ENCODE peak calls at places on chromosomes 16 and 17, in seven cellular contexts. D is lung, S is mucosa of descending colon, L is AG10803, P is fibroblast of the aortic adventitia, W is PC-3, K is right lobe of liver. N is an unnamed sample.

GRCh38 chr17:76816590-76817135 is 51.5 kb upstream of the MGAT5B start:
- DNase-seq in D (no peak), S (peak; percentile 31), K (no peak), L (peak; percentile 45), P (peak; percentile 53), W (peak; percentile 79), N (no peak)

GRCh38 chr16:88482630-88483391 is 29.7 kb downstream of the ZFPM1 start:
- DNase-seq in W (no peak), D (no peak), L (no peak), S (no peak), P (no peak), K (no peak), N (no peak)

GRCh38 chr16:84080378-84080777 is 36.4 kb downstream of the MBTPS1 start:
- DNase-seq in W (no peak), L (no peak), D (no peak), P (no peak), K (no peak), S (no peak), N (no peak)

GRCh38 chr17:8875957-8876356 is 8.5 kb upstream of the PIK3R6 start:
- DNase-seq in W (no peak), S (no peak), L (peak; percentile 63), D (no peak), P (peak; percentile 15), K (no peak), N (no peak)

GRCh38 chr17:50208611-50209061 is 7.2 kb upstream of the COL1A1 start:
- DNase-seq in P (peak; percentile 39), L (no peak), K (no peak), S (no peak), D (no peak), W (no peak), N (no peak)

GRCh38 chr16:24993722-24994686 is 21.2 kb downstream of the ARHGAP17 start:
- DNase-seq in D (no peak), S (peak; percentile 60), P (peak; percentile 91), L (peak; percentile 91), W (peak; percentile 90), K (no peak), N (peak; percentile 68)

GRCh38 chr16:3030872-3031212 is 5.9 kb downstream of the BICDL2 start:
- DNase-seq in P (no peak), L (no peak), D (no peak), K (no peak), W (no peak), S (no peak), N (no peak)

GRCh38 chr16:241866-242265 is 7.2 kb downstream of the FAM234A start:
- DNase-seq in P (no peak), L (no peak), K (no peak), W (no peak), S (no peak), D (no peak), N (no peak)

GRCh38 chr17:29931253-29931932 is 1.4 kb upstream of the SSH2 start:
- DNase-seq in L (peak; percentile 78), D (peak; percentile 54), W (peak; percentile 62), S (peak; percentile 80), K (peak; percentile 50), P (peak; percentile 82), N (peak; percentile 75)

GRCh38 chr16:1082952-1083675 is 10.6 kb downstream of the SSTR5 start:
- DNase-seq in K (no peak), W (peak; percentile 57), P (no peak), L (no peak), D (no peak), S (no peak), N (no peak)

GRCh38 chr17:46820592-46821450 is 2.3 kb upstream of the WNT3 start:
- DNase-seq in S (no peak), P (no peak), K (no peak), W (no peak), D (no peak), L (no peak), N (no peak)

GRCh38 chr17:46817901-46818209 is 637 bp downstream of the WNT3 start:
- DNase-seq in W (no peak), P (no peak), K (no peak), L (no peak), S (no peak), D (no peak), N (no peak)

GRCh38 chr17:46819906-46820351 is 1.4 kb upstream of the WNT3 start:
- DNase-seq in L (no peak), K (no peak), S (no peak), P (no peak), D (no peak), W (no peak), N (no peak)

GRCh38 chr17:46818319-46818928 is at the start of gene WNT3:
- DNase-seq in L (no peak), S (peak; percentile 17), W (no peak), K (peak; percentile 32), D (no peak), P (no peak), N (no peak)

GRCh38 chr17:46818929-46819859 is 702 bp upstream of the WNT3 start:
- DNase-seq in W (no peak), L (no peak), S (no peak), D (no peak), K (no peak), P (no peak), N (no peak)
- H3K4me3 ChIP-seq in W (no peak overlapping the region), L (peak overlapping the region; percentile 24), S (no peak overlapping the region), D (peak overlapping the region; percentile 5), K (peak overlapping the region; percentile 26), P (no peak overlapping the region), N (peak overlapping the region; percentile 19)

GRCh38 chr16:71927787-71928186 is 32.5 kb downstream of the IST1 start:
- DNase-seq in W (no peak), D (no peak), S (no peak), P (no peak), L (no peak), K (no peak), N (no peak)
- H3K4me3 ChIP-seq in W (no peak overlapping the region), D (no peak overlapping the region), S (no peak overlapping the region), P (no peak overlapping the region), L (no peak overlapping the region), K (no peak overlapping the region), N (no peak overlapping the region)

GRCh38 chr16:31527617-31528287 is at the start of gene AHSP:
- DNase-seq in S (no peak), L (no peak), D (no peak), K (no peak), W (no peak), P (no peak), N (no peak)
- H3K4me3 ChIP-seq in S (no peak within 1 kb of the TSS), L (peak within 1 kb of the TSS; percentile 53), D (no peak within 1 kb of the TSS), K (no peak within 1 kb of the TSS), W (no peak within 1 kb of the TSS), P (no peak within 1 kb of the TSS), N (no peak within 1 kb of the TSS)

GRCh38 chr17:74268554-74268953 is 5.5 kb upstream of the DNAI2 start:
- DNase-seq in S (no peak), L (no peak), P (no peak), K (no peak), W (no peak), D (no peak), N (no peak)
- H3K4me3 ChIP-seq in S (no peak overlapping the region), L (no peak overlapping the region), P (no peak overlapping the region), K (no peak overlapping the region), W (no peak overlapping the region), D (no peak overlapping the region), N (no peak overlapping the region)

GRCh38 chr17:27983853-27984252 is 58.6 kb upstream of the NLK start:
- DNase-seq in L (no peak), W (no peak), D (no peak), K (no peak), S (no peak), P (no peak), N (no peak)
- H3K4me3 ChIP-seq in L (no peak overlapping the region), W (no peak overlapping the region), D (no peak overlapping the region), K (no peak overlapping the region), S (no peak overlapping the region), P (no peak overlapping the region), N (no peak overlapping the region)

DNA sequence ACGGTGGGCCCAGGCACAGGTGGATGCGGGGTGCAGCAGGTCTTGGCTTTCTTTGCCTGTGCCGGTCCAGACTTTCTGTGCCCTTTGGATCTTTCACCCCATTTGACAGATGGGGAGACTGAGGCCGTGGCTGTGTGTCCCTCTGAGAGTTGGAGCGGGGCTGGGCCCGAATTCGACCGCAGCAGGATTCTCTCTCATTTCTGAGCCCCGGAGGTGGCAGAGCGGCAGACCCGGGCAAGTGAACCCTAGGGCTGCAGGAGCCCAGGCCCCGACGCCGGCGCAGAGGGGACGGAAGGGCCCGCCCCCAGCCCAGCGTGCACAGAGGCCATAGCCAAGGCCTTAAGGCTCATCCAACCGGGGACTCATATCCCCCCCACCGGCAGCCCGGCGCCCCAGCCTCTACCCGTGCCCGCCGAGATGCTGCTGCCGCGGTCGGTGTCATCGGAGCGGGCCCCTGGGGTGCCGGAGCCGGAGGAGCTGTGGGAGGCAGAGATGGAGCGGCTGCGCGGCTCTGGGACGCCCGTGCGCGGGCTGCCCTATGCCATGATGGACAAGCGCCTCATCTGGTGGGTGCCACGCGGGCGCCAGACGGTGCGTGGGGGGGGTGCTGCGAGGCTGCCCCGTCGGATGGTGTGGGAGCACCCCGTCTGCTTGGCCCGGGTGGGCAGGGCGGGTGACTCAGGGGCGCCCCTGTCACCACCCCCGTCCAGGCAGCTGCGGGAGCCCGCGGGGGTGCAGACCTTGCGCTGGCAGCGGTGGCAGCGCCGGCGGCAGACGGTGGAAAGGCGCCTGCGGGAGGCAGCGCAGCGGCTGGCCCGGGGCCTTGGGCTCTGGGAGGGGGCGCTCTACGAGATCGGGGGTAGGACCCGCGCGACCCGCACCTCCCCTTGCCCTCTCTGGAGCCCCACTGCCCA is 858 bp downstream of the TMC8 start:
- DNase-seq in W (no peak), K (no peak), S (no peak), D (no peak), L (no peak), P (no peak), N (no peak)
- H3K4me3 ChIP-seq in W (peak overlapping the region; percentile 55), K (peak overlapping the region; percentile 40), S (peak overlapping the region; percentile 11), D (peak overlapping the region; percentile 1), L (no peak overlapping the region), P (no peak overlapping the region), N (peak overlapping the region; percentile 37)

DNA sequence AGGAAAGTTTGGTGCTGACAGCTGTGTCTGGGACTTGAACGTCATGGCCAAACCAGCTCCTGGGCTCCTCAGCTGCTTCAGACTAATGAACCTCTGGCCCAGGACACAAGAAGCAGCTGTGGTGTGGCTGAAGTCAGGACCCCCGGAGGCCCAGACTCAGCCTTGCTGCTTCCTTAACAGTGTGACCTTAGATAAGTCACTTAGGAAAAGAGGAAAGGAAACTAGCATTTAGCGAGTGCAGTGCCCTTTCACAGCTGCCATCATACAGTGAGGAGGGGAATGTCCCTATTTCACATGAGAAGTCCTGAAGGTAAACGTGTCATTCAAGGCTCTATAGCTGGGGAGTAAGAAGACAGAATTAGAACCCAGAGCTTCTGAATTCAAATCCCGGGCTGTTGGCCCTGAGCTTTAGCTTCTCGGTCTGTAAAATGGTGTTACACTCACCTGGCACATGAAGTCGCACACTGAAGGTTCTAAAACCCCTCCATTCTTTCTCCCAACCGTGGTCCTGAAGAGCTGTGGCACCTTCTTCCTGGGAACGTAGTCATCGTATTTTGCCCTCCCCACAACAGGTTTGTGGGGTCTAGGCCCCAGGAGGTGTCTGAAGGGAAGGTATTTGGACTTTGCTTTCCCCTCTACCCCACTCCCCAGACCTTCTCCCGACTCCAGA is 910 bp upstream of the RAMP2 start:
- DNase-seq in D (no peak), K (no peak), S (no peak), P (no peak), W (no peak), L (no peak), N (no peak)
- H3K4me3 ChIP-seq in D (no peak overlapping the region), K (peak overlapping the region; percentile 47), S (no peak overlapping the region), P (no peak overlapping the region), W (no peak overlapping the region), L (no peak overlapping the region), N (no peak overlapping the region)

DNA sequence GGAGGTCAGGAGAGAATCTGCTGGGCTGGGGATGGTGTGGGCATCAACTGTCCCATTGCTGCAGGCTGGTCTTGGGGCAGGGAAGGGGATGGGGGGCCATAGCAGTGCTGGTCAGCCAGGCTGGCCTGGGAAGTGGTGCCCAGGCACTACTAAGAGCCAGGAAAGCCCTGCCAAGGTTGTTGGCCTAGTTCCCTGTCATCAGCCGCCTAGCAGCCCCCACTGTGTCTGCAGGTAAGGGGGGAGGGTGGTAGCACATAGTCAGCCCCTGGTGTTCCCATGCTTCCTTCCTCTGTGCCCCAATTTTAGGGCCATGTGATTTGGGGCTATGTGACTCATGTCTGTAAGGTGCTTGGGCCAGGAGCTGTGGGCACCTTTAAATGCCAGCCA is 17.8 kb downstream of the GJD3 start:
- DNase-seq in K (no peak), L (no peak), P (no peak), S (no peak), D (no peak), W (no peak), N (no peak)
- H3K4me3 ChIP-seq in K (no peak overlapping the region), L (no peak overlapping the region), P (peak overlapping the region; percentile 25), S (no peak overlapping the region), D (no peak overlapping the region), W (no peak overlapping the region), N (no peak overlapping the region)

N was measured in colonic mucosa.